ENCODE peak calls at places on chromosomes 13 and 19, in seven cellular contexts. T is CD8-positive, alpha-beta memory T cell; C is small intestine; A is transverse colon; M is breast epithelium; B is neural progenitor cell; L is adrenal gland. Q is an unnamed sample. For H3K27me3, the result is how much of the 10 kb centered on the place peaks cover.

GRCh38 chr13:98652721-98653470 is 76.0 kb upstream of the STK24 start:
- DNase-seq in T (no peak), C (no peak), A (no peak), M (no peak), B (no peak), L (no peak), Q (no peak)

GRCh38 chr13:113535381-113535781 is 44.9 kb upstream of the DCUN1D2 start:
- DNase-seq in T (no peak), C (peak), A (peak), M (no peak), B (no peak), L (no peak), Q (no peak)

GRCh38 chr13:66759919-66760318 is 470.2 kb downstream of the PCDH9 start:
- DNase-seq in T (no peak), C (no peak), A (no peak), M (no peak), B (no peak), L (no peak), Q (no peak)

GRCh38 chr19:13827656-13828055 is 32.4 kb downstream of the ZSWIM4 start:
- DNase-seq in T (no peak), C (no peak), A (no peak), M (no peak), B (no peak), L (no peak), Q (no peak)

GRCh38 chr19:55165952-55166529 is 372 bp downstream of the DNAAF3 start:
- DNase-seq in T (peak), C (peak), A (peak), M (peak), B (peak), L (peak), Q (peak)

GRCh38 chr13:73060251-73061160 is 1.7 kb downstream of the KLF5 start:
- DNase-seq in T (no peak), C (peak), A (no peak), M (peak), B (peak), L (no peak), Q (no peak)

GRCh38 chr13:24564881-24565280 is 52.3 kb upstream of the PARP4 start:
- DNase-seq in T (no peak), C (no peak), A (no peak), M (no peak), B (no peak), L (no peak), Q (no peak)

GRCh38 chr13:42119875-42120274 is 71.4 kb downstream of the DGKH start:
- DNase-seq in T (no peak), C (peak), A (no peak), M (no peak), B (no peak), L (no peak), Q (no peak)

GRCh38 chr13:111845621-111846351 is 221.2 kb upstream of the SOX1 start:
- DNase-seq in T (no peak), C (no peak), A (no peak), M (no peak), B (no peak), L (no peak), Q (no peak)

GRCh38 chr13:38862443-38862842 is 128.2 kb downstream of the STOML3 start:
- DNase-seq in T (no peak), C (no peak), A (no peak), M (no peak), B (no peak), L (no peak), Q (no peak)

GRCh38 chr19:35340431-35340830 is 7.3 kb upstream of the FFAR1 start:
- DNase-seq in T (no peak), C (no peak), A (no peak), M (no peak), B (no peak), L (no peak), Q (no peak)

GRCh38 chr19:55301459-55302331 is 17.9 kb downstream of the BRSK1 start:
- DNase-seq in T (peak), C (peak), A (peak), M (peak), B (peak), L (peak), Q (peak)

DNA sequence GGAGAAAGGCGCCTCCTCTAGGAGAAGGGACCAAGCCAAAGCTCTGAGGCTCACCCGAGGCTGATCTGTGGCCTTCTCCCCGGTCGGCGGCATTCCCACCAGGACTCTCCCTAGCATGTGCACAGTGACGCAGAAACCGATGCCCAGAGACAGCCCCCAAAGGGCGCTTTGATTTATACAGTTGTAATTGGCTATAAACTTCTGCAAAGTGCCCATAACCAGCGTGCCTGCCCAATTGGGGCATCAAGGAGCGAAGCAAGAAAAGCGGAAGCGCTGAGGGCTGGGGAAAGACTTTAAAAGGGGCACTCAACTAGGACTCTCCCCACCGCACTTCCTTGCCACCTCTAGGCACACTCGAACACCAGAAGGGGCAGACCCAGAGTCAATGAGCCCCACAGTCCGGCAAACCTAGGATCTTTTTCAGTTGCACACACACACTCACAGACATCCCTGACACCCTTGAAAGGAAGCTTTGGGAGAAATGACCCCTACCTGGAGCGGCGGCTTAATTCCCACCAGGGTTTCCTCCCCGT is 1.8 kb downstream of the CDX2 start:
- DNase-seq in T (no peak), C (peak), A (no peak), M (no peak), B (no peak), L (no peak), Q (no peak)
- H3K27me3 ChIP-seq in T (under half), C (under half), A (half or more), M (under half), B (half or more), L (half or more), Q (under half)

GRCh38 chr19:7746903-7747884 is at the start of gene CD209:
- DNase-seq in T (no peak), C (no peak), A (no peak), M (no peak), B (no peak), L (no peak), Q (no peak)
- H3K4me3 ChIP-seq in T (no peak), C (no peak), A (no peak), M (no peak), B (no peak), L (no peak), Q (no peak)

DNA sequence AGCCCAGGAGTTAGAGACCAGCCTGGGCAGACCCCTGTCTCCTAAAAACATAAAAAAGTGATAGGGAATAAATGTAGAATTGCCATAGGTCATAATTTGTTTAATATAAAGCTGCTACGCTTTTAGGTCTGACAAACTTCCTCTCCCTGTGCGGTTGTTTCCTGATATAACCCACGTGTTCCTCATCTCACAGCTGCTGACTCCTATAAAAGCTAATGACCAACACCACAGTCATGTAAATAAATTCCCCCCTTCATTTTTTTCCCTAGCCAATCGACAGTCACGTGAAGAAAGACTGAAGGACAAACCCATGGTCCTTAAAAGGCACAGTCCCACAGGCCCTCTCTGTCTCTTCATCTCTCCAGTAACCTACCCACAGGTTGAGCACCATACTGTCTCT is 27.5 kb downstream of the ZNF266 start:
- DNase-seq in T (no peak), C (no peak), A (no peak), M (no peak), B (no peak), L (no peak), Q (no peak)
- H3K27me3 ChIP-seq in T (under half), C (under half), A (under half), M (under half), B (under half), L (under half), Q (under half)

GRCh38 chr13:75825599-75825998 is 189.5 kb downstream of the LMO7 start:
- DNase-seq in T (no peak), C (no peak), A (no peak), M (no peak), B (no peak), L (no peak), Q (no peak)
- H3K4me3 ChIP-seq in T (no peak), C (no peak), A (no peak), M (no peak), B (no peak), L (no peak), Q (no peak)

DNA sequence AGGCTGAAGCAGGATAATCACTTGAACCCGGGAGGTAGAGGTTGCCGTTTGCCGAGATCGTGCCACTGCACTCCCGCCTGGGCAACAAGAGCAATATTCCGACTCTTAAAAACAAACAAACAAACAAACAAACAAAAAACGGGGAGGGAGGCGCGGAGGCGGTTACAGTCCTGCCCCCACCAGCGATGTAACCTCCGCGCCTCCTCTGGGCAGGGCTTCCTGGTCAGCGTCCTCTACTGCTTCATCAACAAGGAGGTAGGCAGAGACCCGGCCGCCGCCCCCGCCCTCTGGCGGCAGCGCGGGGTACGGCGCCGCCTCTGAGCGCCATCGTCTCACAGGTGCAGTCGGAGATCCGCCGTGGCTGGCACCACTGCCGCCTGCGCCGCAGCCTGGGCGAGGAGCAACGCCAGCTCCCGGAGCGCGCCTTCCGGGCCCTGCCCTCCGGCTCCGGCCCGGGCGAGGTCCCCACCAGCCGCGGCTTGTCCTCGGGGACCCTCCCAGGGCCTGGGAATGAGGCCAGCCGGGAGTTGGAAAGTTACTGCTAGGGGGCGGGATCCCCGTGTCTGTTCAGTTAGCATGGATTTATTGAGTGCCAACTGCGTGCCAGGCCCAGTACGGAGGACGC is 10.2 kb downstream of the SNRPD2 start:
- DNase-seq in T (peak), C (peak), A (peak), M (peak), B (peak), L (peak), Q (peak)
- H3K27me3 ChIP-seq in T (under half), C (under half), A (under half), M (under half), B (half or more), L (under half), Q (under half)

GRCh38 chr19:3606174-3606689 is 443 bp downstream of the TBXA2R start:
- DNase-seq in T (peak), C (peak), A (peak), M (peak), B (peak), L (peak), Q (no peak)
- H3K4me3 ChIP-seq in T (peak), C (peak), A (peak), M (peak), B (peak), L (peak), Q (no peak)

GRCh38 chr19:41915248-41916032 is 12.8 kb downstream of the ERFL start:
- DNase-seq in T (no peak), C (no peak), A (no peak), M (no peak), B (no peak), L (no peak), Q (no peak)
- H3K27me3 ChIP-seq in T (under half), C (under half), A (half or more), M (under half), B (half or more), L (under half), Q (under half)